ENCODE peak calls at places on chromosomes 7 and 10, in seven cellular contexts. R is RWPE2; T is left ventricle myocardium superior; F is left lung; W is K562; A is SK-N-SH treated with all-trans-retinoic acid at 6 μM for 48 hours; I is CD8-positive, alpha-beta T cell. B is an unnamed sample.

GRCh38 chr10:35398355-35398754 is 62.0 kb downstream of the CCNY start:
- ATAC-seq in R (no peak), T (no peak), F (no peak), W (no peak), A (peak), I (no peak), B (no peak)

GRCh38 chr10:11286261-11286989 is 268.8 kb downstream of the CELF2 start:
- ATAC-seq in R (no peak), T (no peak), F (peak), W (no peak), A (no peak), I (no peak), B (no peak)

GRCh38 chr7:351256-351655 is 61.3 kb downstream of the FOXL3 start:
- ATAC-seq in R (no peak), T (no peak), F (no peak), W (no peak), A (no peak), I (peak), B (no peak)

GRCh38 chr10:27635290-27635689 is 110.3 kb downstream of the MKX start:
- ATAC-seq in R (no peak), T (no peak), F (no peak), W (no peak), A (no peak), I (no peak), B (no peak)

GRCh38 chr7:35676211-35676610 is 18.7 kb downstream of the HERPUD2 start:
- ATAC-seq in R (no peak), T (no peak), F (no peak), W (peak), A (no peak), I (no peak), B (no peak)

GRCh38 chr10:104690081-104690480 is 49.0 kb downstream of the SORCS3 start:
- ATAC-seq in R (no peak), T (no peak), F (no peak), W (no peak), A (no peak), I (no peak), B (no peak)

GRCh38 chr10:78992333-78992732 is 76.4 kb upstream of the ZMIZ1 start:
- ATAC-seq in R (no peak), T (no peak), F (no peak), W (peak), A (no peak), I (peak), B (no peak)

GRCh38 chr10:30999084-30999712 is 32.5 kb downstream of the ZNF438 start:
- ATAC-seq in R (no peak), T (peak), F (peak), W (no peak), A (no peak), I (no peak), B (peak)

GRCh38 chr7:18144171-18144570 is 116.5 kb upstream of the PRPS1L1 start:
- ATAC-seq in R (no peak), T (peak), F (peak), W (peak), A (no peak), I (no peak), B (no peak)

GRCh38 chr7:155717010-155717744 is 72.7 kb downstream of the RBM33 start:
- ATAC-seq in R (no peak), T (no peak), F (no peak), W (peak), A (no peak), I (no peak), B (no peak)

GRCh38 chr7:1719913-1720312 is 49.8 kb downstream of the ELFN1 start:
- ATAC-seq in R (no peak), T (peak), F (no peak), W (no peak), A (no peak), I (no peak), B (no peak)

GRCh38 chr10:49168821-49169495 is 19.2 kb downstream of the TMEM273 start:
- ATAC-seq in R (no peak), T (no peak), F (no peak), W (no peak), A (no peak), I (no peak), B (no peak)

GRCh38 chr10:132115736-132116135 is 50.0 kb downstream of the JAKMIP3 start:
- ATAC-seq in R (no peak), T (peak), F (no peak), W (no peak), A (no peak), I (no peak), B (no peak)

GRCh38 chr10:92450896-92451295 is 123.0 kb downstream of the IDE start:
- ATAC-seq in R (no peak), T (no peak), F (no peak), W (no peak), A (no peak), I (no peak), B (no peak)

GRCh38 chr10:112548535-112549276 is 101.7 kb downstream of the VTI1A start:
- ATAC-seq in R (no peak), T (no peak), F (no peak), W (no peak), A (no peak), I (no peak), B (no peak)

GRCh38 chr10:131961047-131961776 is 20.5 kb downstream of the BNIP3 start:
- ATAC-seq in R (peak), T (peak), F (peak), W (no peak), A (no peak), I (no peak), B (no peak)

GRCh38 chr7:100406767-100407166 is 21.7 kb downstream of the ZCWPW1 start:
- ATAC-seq in R (peak), T (no peak), F (no peak), W (no peak), A (peak), I (no peak), B (no peak)

GRCh38 chr7:142790056-142790455 is 19.3 kb downstream of the PRSS2 start:
- ATAC-seq in R (no peak), T (no peak), F (no peak), W (no peak), A (no peak), I (no peak), B (no peak)

GRCh38 chr10:17915181-17915580 is 36.5 kb upstream of the SLC39A12 start:
- ATAC-seq in R (no peak), T (no peak), F (no peak), W (no peak), A (no peak), I (no peak), B (peak)

GRCh38 chr10:108374991-108375390 is 1210.5 kb upstream of the SORCS1 start:
- ATAC-seq in R (no peak), T (no peak), F (no peak), W (no peak), A (no peak), I (no peak), B (no peak)

GRCh38 chr10:91300011-91300575 is 79.6 kb downstream of the PCGF5 start:
- ATAC-seq in R (peak), T (no peak), F (no peak), W (no peak), A (no peak), I (no peak), B (no peak)

GRCh38 chr7:71312755-71313490 is 181.0 kb downstream of the GALNT17 start:
- ATAC-seq in R (no peak), T (no peak), F (no peak), W (no peak), A (no peak), I (no peak), B (no peak)

GRCh38 chr10:71279590-71280170 is 39.4 kb upstream of the SLC29A3 start:
- ATAC-seq in R (no peak), T (no peak), F (no peak), W (no peak), A (no peak), I (no peak), B (no peak)

GRCh38 chr7:106775552-106775936 is 89.5 kb upstream of the PIK3CG start:
- ATAC-seq in R (peak), T (no peak), F (peak), W (peak), A (peak), I (no peak), B (no peak)

GRCh38 chr7:155489862-155490696 is 32.1 kb downstream of the EN2 start:
- ATAC-seq in R (peak), T (peak), F (peak), W (no peak), A (peak), I (no peak), B (peak)

GRCh38 chr10:71272122-71272771 is 46.8 kb upstream of the SLC29A3 start:
- ATAC-seq in R (peak), T (no peak), F (no peak), W (no peak), A (peak), I (no peak), B (no peak)

GRCh38 chr7:55526329-55526728 is 46.0 kb downstream of the VOPP1 start:
- ATAC-seq in R (no peak), T (peak), F (peak), W (no peak), A (no peak), I (no peak), B (no peak)

GRCh38 chr7:54860843-54861242 is 101.8 kb upstream of the SEC61G start:
- ATAC-seq in R (no peak), T (peak), F (no peak), W (no peak), A (no peak), I (no peak), B (no peak)

GRCh38 chr7:6360841-6361240 is 86.9 kb downstream of the DAGLB start:
- ATAC-seq in R (no peak), T (no peak), F (no peak), W (peak), A (peak), I (no peak), B (no peak)

GRCh38 chr7:158067219-158067930 is 520.2 kb downstream of the PTPRN2 start:
- ATAC-seq in R (no peak), T (no peak), F (no peak), W (peak), A (no peak), I (no peak), B (peak)

GRCh38 chr7:100465702-100466311 is 1.7 kb upstream of the SPACDR start:
- ATAC-seq in R (peak), T (peak), F (peak), W (peak), A (peak), I (no peak), B (peak)

GRCh38 chr10:30858499-30858898 is 173.2 kb downstream of the ZNF438 start:
- ATAC-seq in R (no peak), T (peak), F (peak), W (no peak), A (no peak), I (no peak), B (no peak)

GRCh38 chr10:47178537-47179290 is 121.3 kb upstream of the GDF10 start:
- ATAC-seq in R (no peak), T (no peak), F (no peak), W (no peak), A (no peak), I (no peak), B (no peak)

GRCh38 chr10:6234371-6234770 is 31.6 kb downstream of the PFKFB3 start:
- ATAC-seq in R (no peak), T (no peak), F (no peak), W (no peak), A (no peak), I (no peak), B (no peak)

GRCh38 chr7:77216233-77216632 is 16.6 kb upstream of the FGL2 start:
- ATAC-seq in R (no peak), T (no peak), F (no peak), W (no peak), A (no peak), I (no peak), B (no peak)